ENCODE peak calls at places on chromosomes 3 and 15, in ten cellular contexts. One of them, this sample, is unnamed. For H3K4me1, the result is how much of the 10 kb centered on the place peaks cover.

GRCh38 chr3:141152801-141153678 is 78.6 kb upstream of the PXYLP1 start:
- DNase-seq in cardiac muscle cell: no peak
- DNase-seq in thoracic aorta: no peak
- DNase-seq in colonic mucosa: no peak
- DNase-seq in breast epithelium: no peak
- DNase-seq in H9: no peak
- DNase-seq in CD8-positive, alpha-beta T cell: no peak
- DNase-seq in heart left ventricle: peak
- DNase-seq in CD8-positive, alpha-beta memory T cell: no peak
- DNase-seq in fibroblast of lung: no peak
- DNase-seq in this sample: no peak

GRCh38 chr15:59553879-59554735 is 57.5 kb upstream of the GCNT3 start:
- DNase-seq in heart left ventricle: no peak
- DNase-seq in colonic mucosa: no peak
- DNase-seq in CD8-positive, alpha-beta T cell: no peak
- DNase-seq in thoracic aorta: no peak
- DNase-seq in breast epithelium: peak
- DNase-seq in CD8-positive, alpha-beta memory T cell: no peak
- DNase-seq in cardiac muscle cell: peak
- DNase-seq in H9: no peak
- DNase-seq in fibroblast of lung: no peak
- DNase-seq in this sample: no peak

GRCh38 chr3:104385421-104385820 is 981.3 kb upstream of the ALCAM start:
- DNase-seq in CD8-positive, alpha-beta T cell: no peak
- DNase-seq in cardiac muscle cell: peak
- DNase-seq in fibroblast of lung: no peak
- DNase-seq in colonic mucosa: no peak
- DNase-seq in CD8-positive, alpha-beta memory T cell: no peak
- DNase-seq in breast epithelium: no peak
- DNase-seq in heart left ventricle: peak
- DNase-seq in H9: no peak
- DNase-seq in thoracic aorta: no peak
- DNase-seq in this sample: no peak

GRCh38 chr3:40054568-40055222 is 245.3 kb downstream of the MYRIP start:
- DNase-seq in thoracic aorta: no peak
- DNase-seq in fibroblast of lung: no peak
- DNase-seq in breast epithelium: no peak
- DNase-seq in cardiac muscle cell: no peak
- DNase-seq in colonic mucosa: no peak
- DNase-seq in CD8-positive, alpha-beta memory T cell: no peak
- DNase-seq in heart left ventricle: no peak
- DNase-seq in CD8-positive, alpha-beta T cell: no peak
- DNase-seq in H9: no peak
- DNase-seq in this sample: no peak

GRCh38 chr15:79516155-79516554 is 84.0 kb downstream of the MINAR1 start:
- DNase-seq in colonic mucosa: no peak
- DNase-seq in breast epithelium: no peak
- DNase-seq in heart left ventricle: no peak
- DNase-seq in CD8-positive, alpha-beta T cell: no peak
- DNase-seq in H9: peak
- DNase-seq in fibroblast of lung: no peak
- DNase-seq in thoracic aorta: no peak
- DNase-seq in CD8-positive, alpha-beta memory T cell: no peak
- DNase-seq in cardiac muscle cell: no peak
- DNase-seq in this sample: no peak

GRCh38 chr3:65776494-65776893 is 262.2 kb downstream of the MAGI1 start:
- DNase-seq in fibroblast of lung: no peak
- DNase-seq in H9: no peak
- DNase-seq in thoracic aorta: no peak
- DNase-seq in heart left ventricle: no peak
- DNase-seq in cardiac muscle cell: no peak
- DNase-seq in breast epithelium: no peak
- DNase-seq in CD8-positive, alpha-beta memory T cell: no peak
- DNase-seq in CD8-positive, alpha-beta T cell: no peak
- DNase-seq in colonic mucosa: no peak
- DNase-seq in this sample: no peak

GRCh38 chr3:184850201-184850600 is 38.2 kb downstream of the VPS8 start:
- DNase-seq in colonic mucosa: no peak
- DNase-seq in CD8-positive, alpha-beta T cell: no peak
- DNase-seq in heart left ventricle: no peak
- DNase-seq in fibroblast of lung: no peak
- DNase-seq in breast epithelium: no peak
- DNase-seq in cardiac muscle cell: no peak
- DNase-seq in H9: no peak
- DNase-seq in CD8-positive, alpha-beta memory T cell: no peak
- DNase-seq in thoracic aorta: no peak
- DNase-seq in this sample: no peak

GRCh38 chr3:174620855-174621457 is 238.2 kb upstream of the NAALADL2 start:
- DNase-seq in heart left ventricle: no peak
- DNase-seq in fibroblast of lung: no peak
- DNase-seq in thoracic aorta: no peak
- DNase-seq in CD8-positive, alpha-beta T cell: no peak
- DNase-seq in H9: no peak
- DNase-seq in breast epithelium: no peak
- DNase-seq in colonic mucosa: no peak
- DNase-seq in cardiac muscle cell: no peak
- DNase-seq in CD8-positive, alpha-beta memory T cell: no peak
- DNase-seq in this sample: no peak

GRCh38 chr3:145422541-145422940 is 738.4 kb downstream of the PLOD2 start:
- DNase-seq in colonic mucosa: no peak
- DNase-seq in CD8-positive, alpha-beta T cell: no peak
- DNase-seq in H9: no peak
- DNase-seq in heart left ventricle: no peak
- DNase-seq in fibroblast of lung: peak
- DNase-seq in breast epithelium: no peak
- DNase-seq in thoracic aorta: no peak
- DNase-seq in CD8-positive, alpha-beta memory T cell: no peak
- DNase-seq in cardiac muscle cell: no peak
- DNase-seq in this sample: no peak

GRCh38 chr15:79601376-79601775 is 169.2 kb downstream of the MINAR1 start:
- DNase-seq in H9: no peak
- DNase-seq in breast epithelium: no peak
- DNase-seq in colonic mucosa: no peak
- DNase-seq in thoracic aorta: no peak
- DNase-seq in cardiac muscle cell: no peak
- DNase-seq in CD8-positive, alpha-beta memory T cell: no peak
- DNase-seq in heart left ventricle: no peak
- DNase-seq in fibroblast of lung: no peak
- DNase-seq in CD8-positive, alpha-beta T cell: no peak
- DNase-seq in this sample: no peak

GRCh38 chr3:126911162-126912026 is 71.5 kb upstream of the PLXNA1 start:
- DNase-seq in fibroblast of lung: peak
- DNase-seq in cardiac muscle cell: peak
- DNase-seq in breast epithelium: peak
- DNase-seq in H9: peak
- DNase-seq in colonic mucosa: peak
- DNase-seq in heart left ventricle: peak
- DNase-seq in thoracic aorta: no peak
- DNase-seq in CD8-positive, alpha-beta T cell: peak
- DNase-seq in CD8-positive, alpha-beta memory T cell: peak
- DNase-seq in this sample: peak

GRCh38 chr3:126912027-126912422 is 70.9 kb upstream of the PLXNA1 start:
- DNase-seq in H9: no peak
- DNase-seq in CD8-positive, alpha-beta T cell: no peak
- DNase-seq in CD8-positive, alpha-beta memory T cell: no peak
- DNase-seq in heart left ventricle: no peak
- DNase-seq in colonic mucosa: no peak
- DNase-seq in cardiac muscle cell: no peak
- DNase-seq in breast epithelium: no peak
- DNase-seq in thoracic aorta: no peak
- DNase-seq in fibroblast of lung: no peak
- DNase-seq in this sample: peak

GRCh38 chr3:126908752-126909275 is 74.1 kb upstream of the PLXNA1 start:
- DNase-seq in thoracic aorta: no peak
- DNase-seq in fibroblast of lung: no peak
- DNase-seq in colonic mucosa: no peak
- DNase-seq in cardiac muscle cell: peak
- DNase-seq in CD8-positive, alpha-beta memory T cell: no peak
- DNase-seq in CD8-positive, alpha-beta T cell: no peak
- DNase-seq in heart left ventricle: no peak
- DNase-seq in H9: no peak
- DNase-seq in breast epithelium: no peak
- DNase-seq in this sample: no peak

GRCh38 chr3:126912491-126913195 is 70.3 kb upstream of the PLXNA1 start:
- DNase-seq in cardiac muscle cell: no peak
- DNase-seq in breast epithelium: no peak
- DNase-seq in colonic mucosa: no peak
- DNase-seq in heart left ventricle: no peak
- DNase-seq in H9: no peak
- DNase-seq in CD8-positive, alpha-beta memory T cell: no peak
- DNase-seq in CD8-positive, alpha-beta T cell: no peak
- DNase-seq in thoracic aorta: no peak
- DNase-seq in fibroblast of lung: no peak
- DNase-seq in this sample: no peak

GRCh38 chr3:126910231-126910630 is 72.7 kb upstream of the PLXNA1 start:
- DNase-seq in heart left ventricle: no peak
- DNase-seq in cardiac muscle cell: no peak
- DNase-seq in breast epithelium: no peak
- DNase-seq in CD8-positive, alpha-beta memory T cell: no peak
- DNase-seq in CD8-positive, alpha-beta T cell: no peak
- DNase-seq in colonic mucosa: no peak
- DNase-seq in thoracic aorta: no peak
- DNase-seq in fibroblast of lung: no peak
- DNase-seq in H9: no peak
- DNase-seq in this sample: no peak
- H3K27ac ChIP-seq in heart left ventricle: no peak
- H3K27ac ChIP-seq in cardiac muscle cell: no peak
- H3K27ac ChIP-seq in breast epithelium: no peak
- H3K27ac ChIP-seq in CD8-positive, alpha-beta memory T cell: no peak
- H3K27ac ChIP-seq in CD8-positive, alpha-beta T cell: no peak
- H3K27ac ChIP-seq in colonic mucosa: no peak
- H3K27ac ChIP-seq in thoracic aorta: no peak
- H3K27ac ChIP-seq in fibroblast of lung: no peak
- H3K27ac ChIP-seq in H9: no peak
- H3K27ac ChIP-seq in this sample: no peak

GRCh38 chr3:196398782-196399181 is 33.4 kb downstream of the UBXN7 start:
- DNase-seq in cardiac muscle cell: peak
- DNase-seq in CD8-positive, alpha-beta T cell: no peak
- DNase-seq in H9: no peak
- DNase-seq in heart left ventricle: no peak
- DNase-seq in CD8-positive, alpha-beta memory T cell: no peak
- DNase-seq in colonic mucosa: no peak
- DNase-seq in thoracic aorta: no peak
- DNase-seq in breast epithelium: no peak
- DNase-seq in fibroblast of lung: no peak
- DNase-seq in this sample: no peak
- H3K4me1 ChIP-seq in cardiac muscle cell: under half
- H3K4me1 ChIP-seq in CD8-positive, alpha-beta T cell: under half
- H3K4me1 ChIP-seq in H9: under half
- H3K4me1 ChIP-seq in heart left ventricle: under half
- H3K4me1 ChIP-seq in CD8-positive, alpha-beta memory T cell: under half
- H3K4me1 ChIP-seq in colonic mucosa: under half
- H3K4me1 ChIP-seq in thoracic aorta: under half
- H3K4me1 ChIP-seq in breast epithelium: under half
- H3K4me1 ChIP-seq in fibroblast of lung: under half
- H3K4me1 ChIP-seq in this sample: under half

GRCh38 chr3:112391648-112392047 is 58.7 kb downstream of the CD200 start:
- DNase-seq in thoracic aorta: no peak
- DNase-seq in heart left ventricle: no peak
- DNase-seq in fibroblast of lung: no peak
- DNase-seq in CD8-positive, alpha-beta memory T cell: no peak
- DNase-seq in breast epithelium: no peak
- DNase-seq in H9: no peak
- DNase-seq in cardiac muscle cell: no peak
- DNase-seq in colonic mucosa: no peak
- DNase-seq in CD8-positive, alpha-beta T cell: no peak
- DNase-seq in this sample: no peak
- H3K27ac ChIP-seq in thoracic aorta: peak
- H3K27ac ChIP-seq in heart left ventricle: peak
- H3K27ac ChIP-seq in fibroblast of lung: peak
- H3K27ac ChIP-seq in CD8-positive, alpha-beta memory T cell: no peak
- H3K27ac ChIP-seq in breast epithelium: peak
- H3K27ac ChIP-seq in H9: peak
- H3K27ac ChIP-seq in cardiac muscle cell: peak
- H3K27ac ChIP-seq in colonic mucosa: peak
- H3K27ac ChIP-seq in CD8-positive, alpha-beta T cell: no peak
- H3K27ac ChIP-seq in this sample: peak

DNA sequence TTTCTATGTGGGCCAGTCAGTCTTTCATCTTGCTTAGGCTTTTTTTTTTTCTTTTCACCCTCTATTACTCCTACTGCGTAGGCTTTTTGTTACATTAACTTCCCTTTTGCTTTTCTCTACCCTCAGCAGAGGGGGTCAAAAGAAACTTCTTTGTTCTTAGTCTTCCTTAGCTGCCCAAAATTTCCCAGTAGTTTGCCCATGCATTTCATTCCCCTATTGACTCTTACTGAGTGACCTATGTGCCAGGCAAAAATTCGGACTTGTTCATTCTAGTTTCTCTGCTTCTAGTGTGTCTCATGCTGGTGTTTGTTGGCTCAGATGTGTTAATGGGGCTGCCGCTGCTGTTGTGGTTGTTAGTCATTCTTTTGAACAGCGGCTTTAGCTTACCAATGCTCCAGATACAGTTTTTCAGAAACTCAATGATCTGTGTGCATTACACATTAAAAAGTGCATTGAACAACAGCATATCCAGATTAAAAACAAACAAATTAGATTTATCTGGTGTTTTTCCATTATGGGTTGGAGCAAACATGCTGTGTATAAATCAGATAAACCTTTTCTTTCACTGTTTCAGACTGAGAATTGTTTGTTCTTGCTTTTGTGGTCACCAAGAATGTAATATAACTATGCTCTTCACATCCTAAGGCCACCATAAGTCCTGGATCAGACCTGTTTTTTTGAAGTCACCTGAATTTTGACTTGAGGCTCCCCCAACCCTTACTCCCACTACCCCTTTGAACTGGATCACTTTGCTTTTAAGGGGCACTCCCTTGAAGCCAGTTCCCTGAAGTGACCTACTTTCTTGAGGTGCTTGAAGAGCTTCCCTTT is 43.1 kb downstream of the PDE8A start:
- DNase-seq in thoracic aorta: no peak
- DNase-seq in breast epithelium: no peak
- DNase-seq in cardiac muscle cell: peak
- DNase-seq in H9: no peak
- DNase-seq in colonic mucosa: no peak
- DNase-seq in heart left ventricle: no peak
- DNase-seq in CD8-positive, alpha-beta memory T cell: no peak
- DNase-seq in CD8-positive, alpha-beta T cell: no peak
- DNase-seq in fibroblast of lung: peak
- DNase-seq in this sample: no peak
- H3K4me1 ChIP-seq in thoracic aorta: under half
- H3K4me1 ChIP-seq in breast epithelium: under half
- H3K4me1 ChIP-seq in cardiac muscle cell: under half
- H3K4me1 ChIP-seq in H9: under half
- H3K4me1 ChIP-seq in colonic mucosa: under half
- H3K4me1 ChIP-seq in heart left ventricle: under half
- H3K4me1 ChIP-seq in CD8-positive, alpha-beta memory T cell: under half
- H3K4me1 ChIP-seq in CD8-positive, alpha-beta T cell: under half
- H3K4me1 ChIP-seq in fibroblast of lung: under half
- H3K4me1 ChIP-seq in this sample: under half

GRCh38 chr3:114242947-114243346 is 5.6 kb upstream of the ZNF80 start:
- DNase-seq in thoracic aorta: no peak
- DNase-seq in fibroblast of lung: no peak
- DNase-seq in breast epithelium: no peak
- DNase-seq in CD8-positive, alpha-beta memory T cell: no peak
- DNase-seq in H9: no peak
- DNase-seq in cardiac muscle cell: no peak
- DNase-seq in heart left ventricle: no peak
- DNase-seq in CD8-positive, alpha-beta T cell: no peak
- DNase-seq in colonic mucosa: no peak
- DNase-seq in this sample: no peak
- H3K27ac ChIP-seq in thoracic aorta: no peak
- H3K27ac ChIP-seq in fibroblast of lung: no peak
- H3K27ac ChIP-seq in breast epithelium: no peak
- H3K27ac ChIP-seq in CD8-positive, alpha-beta memory T cell: no peak
- H3K27ac ChIP-seq in H9: no peak
- H3K27ac ChIP-seq in cardiac muscle cell: no peak
- H3K27ac ChIP-seq in heart left ventricle: no peak
- H3K27ac ChIP-seq in CD8-positive, alpha-beta T cell: no peak
- H3K27ac ChIP-seq in colonic mucosa: no peak
- H3K27ac ChIP-seq in this sample: no peak